ENCODE peak calls at places on chromosomes 4 and X, in four cellular contexts. R, I, N and M are unnamed samples.

GRCh38 chr4:78735697-78736096 is 40.5 kb upstream of the BMP2K start:
- DNase-seq in R (no peak), I (no peak), N (no peak), M (no peak)

GRCh38 chr4:26151615-26152014 is 169.2 kb upstream of the RBPJ start:
- DNase-seq in R (no peak), I (peak), N (no peak), M (no peak)

GRCh38 chrX:38548508-38548907 is 12.8 kb upstream of the TSPAN7 start:
- DNase-seq in R (no peak), I (no peak), N (no peak), M (no peak)

GRCh38 chr4:125369098-125369497 is 54.3 kb downstream of the FAT4 start:
- DNase-seq in R (no peak), I (no peak), N (no peak), M (no peak)

GRCh38 chrX:24371391-24371972 is 11.0 kb downstream of the SUPT20HL1 start:
- DNase-seq in R (no peak), I (peak), N (peak), M (peak)

GRCh38 chrX:24148535-24149345 is 789 bp upstream of the ZFX start:
- DNase-seq in R (no peak), I (peak), N (peak), M (peak)

GRCh38 chr4:185998791-185999190 is 70.2 kb upstream of the TLR3 start:
- DNase-seq in R (no peak), I (no peak), N (no peak), M (no peak)

GRCh38 chrX:70504772-70505450 is 60.3 kb downstream of the DLG3 start:
- DNase-seq in R (no peak), I (no peak), N (no peak), M (no peak)